ENCODE peak calls at places on chromosomes 13 and 19, in four cellular contexts. F is GM13976, L is neural crest cell, X is RWPE1. Q is an unnamed sample.

GRCh38 chr13:83733293-83733692 is 149.0 kb downstream of the SLITRK1 start:
- DNase-seq in F (no peak), X (no peak), L (no peak), Q (no peak)

GRCh38 chr13:49436890-49437289 is 7.0 kb downstream of the CAB39L start:
- DNase-seq in F (no peak), X (no peak), L (no peak), Q (no peak)

GRCh38 chr13:80477641-80478443 is 136.9 kb upstream of the SPRY2 start:
- DNase-seq in F (no peak), L (no peak), X (peak; percentile 23), Q (no peak)

GRCh38 chr13:47413112-47413511 is 516.3 kb upstream of the HTR2A start:
- DNase-seq in F (no peak), L (no peak), X (no peak), Q (no peak)

GRCh38 chr19:38076337-38076736 is 147.7 kb downstream of the DPF1 start:
- DNase-seq in L (no peak), X (no peak), F (no peak), Q (no peak)

GRCh38 chr19:45038931-45039893 is at the start of gene CLASRP:
- DNase-seq in F (peak; percentile 93), L (peak; percentile 89), X (peak; percentile 93), Q (peak; percentile 93)

GRCh38 chr19:12945479-12946091 is at the start of gene RAD23A:
- DNase-seq in X (peak; percentile 96), L (peak; percentile 99), F (peak; percentile 96), Q (peak; percentile 98)

GRCh38 chr13:112702983-112703379 is 13.1 kb downstream of the ATP11A start:
- DNase-seq in L (no peak), F (no peak), X (no peak), Q (no peak)

GRCh38 chr19:35178701-35179100 is 24.2 kb downstream of the FXYD5 start:
- DNase-seq in L (no peak), F (no peak), X (no peak), Q (no peak)

GRCh38 chr19:49893135-49893534 is 3.6 kb downstream of the IL4I1 start:
- DNase-seq in X (no peak), F (no peak), L (no peak), Q (no peak)

GRCh38 chr19:3655402-3656072 is 28.9 kb upstream of the CACTIN start:
- DNase-seq in X (peak; percentile 93), L (no peak), F (no peak), Q (no peak)

GRCh38 chr13:60671386-60671785 is 274.4 kb downstream of the TDRD3 start:
- DNase-seq in F (no peak), X (no peak), L (no peak), Q (no peak)

GRCh38 chr19:42097461-42097860 is 21.5 kb downstream of the ZNF574 start:
- DNase-seq in F (no peak), L (no peak), X (no peak), Q (no peak)

GRCh38 chr19:12797141-12797587 is 4.4 kb downstream of the PRDX2 start:
- DNase-seq in F (no peak), L (no peak), X (no peak), Q (no peak)

GRCh38 chr13:99307648-99308339 is 595 bp upstream of the GPR183 start:
- DNase-seq in X (peak; percentile 21), L (no peak), F (no peak), Q (no peak)

GRCh38 chr19:45597425-45598111 is 4.4 kb downstream of the GPR4 start:
- DNase-seq in X (no peak), F (no peak), L (no peak), Q (no peak)

GRCh38 chr13:95660981-95661581 is 15.9 kb upstream of the DNAJC3 start:
- DNase-seq in F (no peak), X (peak; percentile 45), L (no peak), Q (peak; percentile 14)

GRCh38 chr13:21688056-21688455 is 17.2 kb downstream of the FGF9 start:
- DNase-seq in L (no peak), X (peak; percentile 47), F (no peak), Q (no peak)

GRCh38 chr13:62544928-62545327 is 1129.3 kb upstream of the PCDH20 start:
- DNase-seq in F (no peak), L (no peak), X (no peak), Q (no peak)

GRCh38 chr13:25581351-25581750 is 209.6 kb downstream of the ATP8A2 start:
- DNase-seq in X (no peak), L (no peak), F (no peak), Q (no peak)

GRCh38 chr13:52665325-52665724 is 12.7 kb downstream of the SUGT1 start:
- DNase-seq in L (no peak), F (peak; percentile 25), X (peak; percentile 20), Q (no peak)

GRCh38 chr19:40717325-40717879 is 490 bp downstream of the ITPKC start:
- DNase-seq in X (no peak), F (no peak), L (no peak), Q (no peak)
- TF ChIP-seq CTCF in X (no peak), F (no peak), L (no peak), Q (peak; percentile 0)

GRCh38 chr13:23770428-23770827 is 118.8 kb downstream of the MIPEP start:
- DNase-seq in L (no peak), X (no peak), F (no peak), Q (no peak)
- TF ChIP-seq CTCF in L (no peak), X (no peak), F (no peak), Q (no peak)

GRCh38 chr19:2231621-2232221 is 4.4 kb downstream of the PLEKHJ1 start:
- DNase-seq in F (no peak), X (no peak), L (peak; percentile 27), Q (no peak)
- TF ChIP-seq CTCF in F (peak; percentile 4), X (no peak), L (peak; percentile 37), Q (no peak)

GRCh38 chr19:5542665-5543064 is 25.1 kb downstream of the TINCR start:
- DNase-seq in L (no peak), F (no peak), X (no peak), Q (no peak)
- TF ChIP-seq CTCF in L (no peak), F (no peak), X (no peak), Q (no peak)

DNA sequence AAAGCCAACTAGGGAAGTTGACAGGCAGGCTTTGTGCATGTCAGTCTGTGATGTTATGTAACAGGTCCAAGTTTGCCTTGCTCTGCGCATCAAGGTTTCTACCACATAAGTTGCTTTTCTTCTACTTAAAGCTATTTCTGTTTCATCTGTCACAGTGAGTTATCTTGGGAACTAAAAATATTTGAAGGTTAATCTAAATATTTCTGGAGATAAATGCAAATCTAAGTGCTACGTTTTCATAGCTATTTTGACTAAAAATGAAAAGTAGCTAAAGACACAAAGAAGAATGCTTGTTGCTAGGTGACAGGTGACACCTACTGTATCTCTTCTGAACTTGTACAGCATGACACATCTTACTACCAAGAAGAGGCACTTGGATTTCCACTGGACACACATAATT is 135.6 kb downstream of the KLF12 start:
- DNase-seq in L (no peak), F (peak; percentile 32), X (no peak), Q (no peak)
- TF ChIP-seq CTCF in L (no peak), F (no peak), X (no peak), Q (no peak)

GRCh38 chr19:47792616-47793015 is 11.7 kb downstream of the TPRX1 start:
- DNase-seq in F (no peak), L (no peak), X (no peak), Q (no peak)

GRCh38 chr19:47790398-47790814 is 11.9 kb downstream of the SELENOW start:
- DNase-seq in F (peak; percentile 83), L (peak; percentile 96), X (peak; percentile 75), Q (peak; percentile 97)

GRCh38 chr19:47797996-47798903 is 6.1 kb downstream of the TPRX1 start:
- DNase-seq in L (no peak), F (no peak), X (no peak), Q (no peak)

GRCh38 chr19:47796785-47797184 is 7.6 kb downstream of the TPRX1 start:
- DNase-seq in F (no peak), X (no peak), L (no peak), Q (no peak)

GRCh38 chr19:47794526-47794925 is 9.8 kb downstream of the TPRX1 start:
- DNase-seq in L (no peak), F (no peak), X (no peak), Q (no peak)
- TF ChIP-seq CTCF in L (no peak), F (no peak), X (no peak), Q (peak; percentile 16)

GRCh38 chr19:19133985-19134384 is 4.3 kb downstream of the TMEM161A start:
- DNase-seq in X (no peak), F (no peak), L (no peak), Q (no peak)

GRCh38 chr19:19137556-19138109 is 645 bp downstream of the TMEM161A start:
- DNase-seq in F (peak; percentile 44), L (no peak), X (no peak), Q (no peak)

GRCh38 chr19:19132912-19133311 is 5.4 kb downstream of the TMEM161A start:
- DNase-seq in F (no peak), X (no peak), L (no peak), Q (no peak)

GRCh38 chr19:19131989-19132388 is 6.3 kb downstream of the TMEM161A start:
- DNase-seq in F (no peak), X (no peak), L (no peak), Q (no peak)

GRCh38 chr19:19134687-19135158 is 3.6 kb downstream of the TMEM161A start:
- DNase-seq in F (no peak), X (no peak), L (no peak), Q (no peak)
- TF ChIP-seq CTCF in F (no peak), X (no peak), L (no peak), Q (no peak)

GRCh38 chr13:31967155-31967554 is 64.4 kb upstream of the FRY start:
- DNase-seq in L (no peak), F (no peak), X (no peak), Q (no peak)
- TF ChIP-seq CTCF in L (peak; percentile 59), F (no peak), X (peak; percentile 7), Q (peak; percentile 42)

GRCh38 chr19:31249217-31249616 is 100.0 kb downstream of the TSHZ3 start:
- DNase-seq in L (no peak), X (no peak), F (no peak), Q (no peak)
- TF ChIP-seq CTCF in L (no peak), X (no peak), F (no peak), Q (no peak)

GRCh38 chr19:1365964-1366695 is 17.6 kb upstream of the NDUFS7 start:
- DNase-seq in X (no peak), F (no peak), L (no peak), Q (no peak)

GRCh38 chr19:1363599-1363998 is 20.1 kb upstream of the NDUFS7 start:
- DNase-seq in X (no peak), F (peak; percentile 46), L (no peak), Q (no peak)

GRCh38 chr19:1362385-1363257 is 21.1 kb upstream of the NDUFS7 start:
- DNase-seq in L (no peak), X (no peak), F (peak; percentile 54), Q (no peak)

GRCh38 chr19:1365306-1365963 is 18.3 kb upstream of the NDUFS7 start:
- DNase-seq in F (no peak), X (no peak), L (no peak), Q (no peak)

GRCh38 chr19:1364070-1364719 is 19.5 kb upstream of the NDUFS7 start:
- DNase-seq in F (peak; percentile 71), X (no peak), L (no peak), Q (no peak)
- TF ChIP-seq CTCF in F (no peak), X (peak; percentile 18), L (peak; percentile 56), Q (peak; percentile 57)

Q was measured in endothelial cell.